ENCODE peak calls at places on chromosomes 6 and 20, in five cellular contexts. One of them, this sample, is unnamed.

GRCh38 chr6:108715832-108716231 is 132.4 kb upstream of the ARMC2 start:
- DNase-seq in choroid plexus epithelial cell: no peak
- DNase-seq in B cell: no peak
- DNase-seq in retina: no peak
- DNase-seq in GM19239: no peak
- DNase-seq in this sample: no peak

GRCh38 chr6:98636941-98637340 is 197.4 kb upstream of the POU3F2 start:
- DNase-seq in GM19239: no peak
- DNase-seq in retina: no peak
- DNase-seq in choroid plexus epithelial cell: no peak
- DNase-seq in B cell: no peak
- DNase-seq in this sample: no peak

GRCh38 chr20:9172908-9173307 is 104.0 kb downstream of the PLCB4 start:
- DNase-seq in GM19239: no peak
- DNase-seq in retina: no peak
- DNase-seq in B cell: no peak
- DNase-seq in choroid plexus epithelial cell: peak
- DNase-seq in this sample: no peak

GRCh38 chr20:53975761-53976160 is 94.6 kb downstream of the BCAS1 start:
- DNase-seq in B cell: no peak
- DNase-seq in retina: no peak
- DNase-seq in choroid plexus epithelial cell: no peak
- DNase-seq in GM19239: no peak
- DNase-seq in this sample: no peak

GRCh38 chr6:397604-398003 is 6.1 kb downstream of the IRF4 start:
- DNase-seq in GM19239: no peak
- DNase-seq in retina: no peak
- DNase-seq in choroid plexus epithelial cell: no peak
- DNase-seq in B cell: peak
- DNase-seq in this sample: no peak

GRCh38 chr20:53074811-53075314 is 102.7 kb downstream of the TSHZ2 start:
- DNase-seq in retina: no peak
- DNase-seq in B cell: no peak
- DNase-seq in choroid plexus epithelial cell: no peak
- DNase-seq in GM19239: no peak
- DNase-seq in this sample: no peak

GRCh38 chr20:47244451-47244850 is 112.0 kb downstream of the ZMYND8 start:
- DNase-seq in GM19239: no peak
- DNase-seq in choroid plexus epithelial cell: no peak
- DNase-seq in retina: no peak
- DNase-seq in B cell: no peak
- DNase-seq in this sample: no peak

GRCh38 chr20:35451295-35451694 is 4.1 kb upstream of the CEP250 start:
- DNase-seq in GM19239: no peak
- DNase-seq in choroid plexus epithelial cell: no peak
- DNase-seq in retina: no peak
- DNase-seq in B cell: no peak
- DNase-seq in this sample: no peak

GRCh38 chr6:38720295-38720694 is 5.2 kb downstream of the DNAH8 start:
- DNase-seq in B cell: no peak
- DNase-seq in GM19239: no peak
- DNase-seq in choroid plexus epithelial cell: peak
- DNase-seq in retina: no peak
- DNase-seq in this sample: no peak

GRCh38 chr20:3074812-3075211 is 3.4 kb downstream of the OXT start:
- DNase-seq in GM19239: no peak
- DNase-seq in B cell: no peak
- DNase-seq in retina: no peak
- DNase-seq in choroid plexus epithelial cell: no peak
- DNase-seq in this sample: no peak

GRCh38 chr20:58543274-58543673 is 28.1 kb upstream of the APCDD1L start:
- DNase-seq in choroid plexus epithelial cell: no peak
- DNase-seq in B cell: no peak
- DNase-seq in retina: no peak
- DNase-seq in GM19239: no peak
- DNase-seq in this sample: no peak

GRCh38 chr6:2454180-2454579 is 208.8 kb upstream of the GMDS start:
- DNase-seq in B cell: no peak
- DNase-seq in GM19239: no peak
- DNase-seq in retina: no peak
- DNase-seq in choroid plexus epithelial cell: no peak
- DNase-seq in this sample: no peak

GRCh38 chr6:47168176-47168575 is 126.0 kb upstream of the ADGRF1 start:
- DNase-seq in retina: no peak
- DNase-seq in GM19239: no peak
- DNase-seq in B cell: no peak
- DNase-seq in choroid plexus epithelial cell: peak
- DNase-seq in this sample: no peak

GRCh38 chr20:36527331-36528125 is 13.8 kb upstream of the MYL9 start:
- DNase-seq in choroid plexus epithelial cell: no peak
- DNase-seq in GM19239: no peak
- DNase-seq in B cell: no peak
- DNase-seq in retina: peak
- DNase-seq in this sample: no peak

GRCh38 chr20:208937-209566 is 18.0 kb upstream of the DEFB129 start:
- DNase-seq in retina: peak
- DNase-seq in GM19239: no peak
- DNase-seq in choroid plexus epithelial cell: peak
- DNase-seq in B cell: peak
- DNase-seq in this sample: no peak

GRCh38 chr20:5835234-5835845 is 85.1 kb downstream of the SHLD1 start:
- DNase-seq in B cell: no peak
- DNase-seq in GM19239: no peak
- DNase-seq in choroid plexus epithelial cell: peak
- DNase-seq in retina: no peak
- DNase-seq in this sample: no peak

GRCh38 chr20:34604980-34605788 is 46.7 kb downstream of the MAP1LC3A start:
- DNase-seq in choroid plexus epithelial cell: peak
- DNase-seq in retina: no peak
- DNase-seq in GM19239: no peak
- DNase-seq in B cell: no peak
- DNase-seq in this sample: no peak

GRCh38 chr6:7786206-7786605 is 60.3 kb downstream of the BMP6 start:
- DNase-seq in choroid plexus epithelial cell: no peak
- DNase-seq in retina: no peak
- DNase-seq in GM19239: no peak
- DNase-seq in B cell: no peak
- DNase-seq in this sample: no peak

GRCh38 chr6:157842213-157842612 is 19.2 kb downstream of the SNX9 start:
- DNase-seq in GM19239: no peak
- DNase-seq in choroid plexus epithelial cell: no peak
- DNase-seq in retina: no peak
- DNase-seq in B cell: no peak
- DNase-seq in this sample: no peak

GRCh38 chr6:38871745-38872568 is 156.8 kb downstream of the DNAH8 start:
- DNase-seq in retina: peak
- DNase-seq in choroid plexus epithelial cell: peak
- DNase-seq in GM19239: peak
- DNase-seq in B cell: peak
- DNase-seq in this sample: peak

GRCh38 chr6:6556738-6557503 is 31.6 kb upstream of the LY86 start:
- DNase-seq in GM19239: peak
- DNase-seq in retina: peak
- DNase-seq in choroid plexus epithelial cell: peak
- DNase-seq in B cell: peak
- DNase-seq in this sample: peak

GRCh38 chr6:16681260-16681873 is 79.9 kb downstream of the ATXN1 start:
- DNase-seq in GM19239: no peak
- DNase-seq in retina: no peak
- DNase-seq in B cell: no peak
- DNase-seq in choroid plexus epithelial cell: peak
- DNase-seq in this sample: no peak

GRCh38 chr20:25275813-25276532 is 28.1 kb downstream of the PYGB start:
- DNase-seq in retina: no peak
- DNase-seq in choroid plexus epithelial cell: no peak
- DNase-seq in B cell: no peak
- DNase-seq in GM19239: no peak
- DNase-seq in this sample: no peak

GRCh38 chr6:127635091-127635490 is 58.1 kb downstream of the C6orf58 start:
- DNase-seq in choroid plexus epithelial cell: no peak
- DNase-seq in GM19239: no peak
- DNase-seq in retina: no peak
- DNase-seq in B cell: no peak
- DNase-seq in this sample: no peak

GRCh38 chr6:53461682-53462081 is 83.2 kb downstream of the GCLC start:
- DNase-seq in retina: no peak
- DNase-seq in B cell: no peak
- DNase-seq in GM19239: no peak
- DNase-seq in choroid plexus epithelial cell: no peak
- DNase-seq in this sample: no peak

GRCh38 chr6:15524736-15525401 is 138.0 kb downstream of the DTNBP1 start:
- DNase-seq in choroid plexus epithelial cell: no peak
- DNase-seq in retina: peak
- DNase-seq in GM19239: no peak
- DNase-seq in B cell: peak
- DNase-seq in this sample: no peak

GRCh38 chr20:1764136-1765033 is 106.8 kb upstream of the SIRPG start:
- DNase-seq in B cell: peak
- DNase-seq in retina: peak
- DNase-seq in GM19239: peak
- DNase-seq in choroid plexus epithelial cell: peak
- DNase-seq in this sample: peak

GRCh38 chr6:12580296-12580695 is 136.3 kb upstream of the PHACTR1 start:
- DNase-seq in choroid plexus epithelial cell: no peak
- DNase-seq in retina: no peak
- DNase-seq in B cell: no peak
- DNase-seq in GM19239: no peak
- DNase-seq in this sample: no peak

GRCh38 chr20:19976595-19977372 is 40.4 kb upstream of the NAA20 start:
- DNase-seq in retina: peak
- DNase-seq in GM19239: no peak
- DNase-seq in B cell: no peak
- DNase-seq in choroid plexus epithelial cell: peak
- DNase-seq in this sample: no peak

GRCh38 chr6:31513456-31514165 is 15.2 kb upstream of the MCCD1 start:
- DNase-seq in choroid plexus epithelial cell: no peak
- DNase-seq in B cell: no peak
- DNase-seq in retina: no peak
- DNase-seq in GM19239: no peak
- DNase-seq in this sample: no peak